ENCODE peak calls at places on chromosome 13, in seven cellular contexts. V is NCI-H2081, I is GM12892, E is left ventricle myocardium inferior, T is HS-27A, R is GM12865, Z is AG10803. A is an unnamed sample.

GRCh38 chr13:102597029-102598015 is 536 bp downstream of the TPP2 start:
- DNase-seq in V (no peak), I (peak), E (peak), T (no peak), R (peak), Z (peak), A (peak)

GRCh38 chr13:79501538-79502232 is 20.7 kb downstream of the NDFIP2 start:
- DNase-seq in V (no peak), I (no peak), E (no peak), T (no peak), R (no peak), Z (peak), A (no peak)

GRCh38 chr13:44703371-44703770 is 127.2 kb upstream of the TSC22D1 start:
- DNase-seq in V (no peak), I (no peak), E (no peak), T (no peak), R (no peak), Z (peak), A (no peak)

GRCh38 chr13:50152224-50152623 is 137.0 kb downstream of the KCNRG start:
- DNase-seq in V (no peak), I (no peak), E (no peak), T (no peak), R (no peak), Z (no peak), A (no peak)

GRCh38 chr13:113648218-113648615 is 9.8 kb downstream of the ATP4B start:
- DNase-seq in V (no peak), I (no peak), E (peak), T (no peak), R (no peak), Z (no peak), A (no peak)

GRCh38 chr13:109383683-109384082 is 402.7 kb downstream of the IRS2 start:
- DNase-seq in V (no peak), I (no peak), E (no peak), T (no peak), R (no peak), Z (peak), A (no peak)

GRCh38 chr13:113668491-113668971 is 1.5 kb downstream of the GRK1 start:
- DNase-seq in V (no peak), I (no peak), E (peak), T (no peak), R (no peak), Z (no peak), A (no peak)

GRCh38 chr13:76523740-76524382 is 362.3 kb downstream of the KCTD12 start:
- DNase-seq in V (no peak), I (peak), E (no peak), T (no peak), R (peak), Z (no peak), A (no peak)

GRCh38 chr13:110618780-110619179 is 3.4 kb downstream of the NAXD start:
- DNase-seq in V (no peak), I (no peak), E (no peak), T (no peak), R (no peak), Z (no peak), A (no peak)

GRCh38 chr13:111282425-111282824 is 38.0 kb upstream of the TEX29 start:
- DNase-seq in V (peak), I (no peak), E (no peak), T (no peak), R (no peak), Z (no peak), A (no peak)

GRCh38 chr13:19726611-19727010 is 56.1 kb downstream of the PSPC1 start:
- DNase-seq in V (no peak), I (no peak), E (no peak), T (no peak), R (no peak), Z (peak), A (no peak)

GRCh38 chr13:113001251-113002140 is 32.5 kb downstream of the MCF2L start:
- DNase-seq in V (peak), I (no peak), E (no peak), T (no peak), R (no peak), Z (no peak), A (no peak)

GRCh38 chr13:48094404-48094780 is 512 bp downstream of the MED4 start:
- DNase-seq in V (no peak), I (no peak), E (no peak), T (no peak), R (peak), Z (peak), A (no peak)

GRCh38 chr13:21032656-21033055 is 28.7 kb downstream of the LATS2 start:
- DNase-seq in V (no peak), I (no peak), E (no peak), T (no peak), R (no peak), Z (no peak), A (no peak)

GRCh38 chr13:102903659-102904407 is 58.0 kb downstream of the ERCC5 start:
- DNase-seq in V (no peak), I (no peak), E (no peak), T (no peak), R (peak), Z (peak), A (no peak)

GRCh38 chr13:57988276-57988675 is 356.7 kb downstream of the PCDH17 start:
- DNase-seq in V (no peak), I (no peak), E (no peak), T (no peak), R (no peak), Z (no peak), A (no peak)

GRCh38 chr13:111547726-111548273 is 227.4 kb downstream of the TEX29 start:
- DNase-seq in V (no peak), I (no peak), E (no peak), T (no peak), R (no peak), Z (no peak), A (no peak)

GRCh38 chr13:97395437-97396136 is 38.4 kb upstream of the RAP2A start:
- DNase-seq in V (no peak), I (no peak), E (no peak), T (no peak), R (no peak), Z (peak), A (no peak)

GRCh38 chr13:94435604-94436226 is 43.8 kb downstream of the DCT start:
- DNase-seq in V (peak), I (no peak), E (no peak), T (no peak), R (peak), Z (peak), A (no peak)

GRCh38 chr13:44051923-44052322 is 172.2 kb downstream of the LACC1 start:
- DNase-seq in V (peak), I (no peak), E (no peak), T (no peak), R (no peak), Z (no peak), A (no peak)

GRCh38 chr13:62704795-62705329 is 1289.2 kb upstream of the PCDH20 start:
- DNase-seq in V (peak), I (no peak), E (no peak), T (no peak), R (no peak), Z (no peak), A (no peak)